ENCODE peak calls at places on chromosomes 2 and 18, in five cellular contexts. U, T, D, F and N are unnamed samples.

GRCh38 chr2:106065268-106065982 is 128.7 kb downstream of the UXS1 start:
- DNase-seq in U (no peak), T (no peak), D (no peak), F (no peak), N (peak; percentile 84)

GRCh38 chr2:119645173-119645846 is 33.7 kb upstream of the TMEM177 start:
- DNase-seq in U (no peak), T (no peak), D (no peak), F (peak; percentile 61), N (no peak)

GRCh38 chr18:32724071-32724696 is 48.6 kb downstream of the KLHL14 start:
- DNase-seq in U (no peak), T (no peak), D (no peak), F (no peak), N (no peak)

GRCh38 chr2:1642066-1642861 is 102.1 kb downstream of the PXDN start:
- DNase-seq in U (no peak), T (no peak), D (peak; percentile 64), F (peak; percentile 64), N (no peak)

GRCh38 chr2:119721043-119721442 is 38.7 kb upstream of the PTPN4 start:
- DNase-seq in U (peak; percentile 58), T (no peak), D (no peak), F (peak; percentile 10), N (no peak)

GRCh38 chr2:175874291-175874690 is 127.8 kb downstream of the LNPK start:
- DNase-seq in U (no peak), T (no peak), D (no peak), F (no peak), N (no peak)

GRCh38 chr2:164606557-164606956 is 14.7 kb downstream of the GRB14 start:
- DNase-seq in U (peak; percentile 58), T (no peak), D (no peak), F (peak; percentile 4), N (no peak)

GRCh38 chr2:7430869-7431641 is 513.8 kb downstream of the RNF144A start:
- DNase-seq in U (no peak), T (no peak), D (peak; percentile 90), F (no peak), N (no peak)

GRCh38 chr2:133457862-133458261 is 110.4 kb downstream of the NCKAP5 start:
- DNase-seq in U (no peak), T (no peak), D (no peak), F (peak; percentile 64), N (no peak)

GRCh38 chr2:99421469-99421868 is 68.3 kb downstream of the REV1 start:
- DNase-seq in U (peak; percentile 74), T (no peak), D (no peak), F (peak; percentile 38), N (no peak)

GRCh38 chr2:143452817-143453462 is 323.7 kb downstream of the ARHGAP15 start:
- DNase-seq in U (no peak), T (no peak), D (no peak), F (no peak), N (no peak)